ENCODE peak calls at places on chromosomes 3 and 15, in four cellular contexts. S is heart left ventricle, P is HCT116, X is OCI-LY7. O is an unnamed sample. For H3K36me3, the result is how much of the 10 kb centered on the place peaks cover.

GRCh38 chr3:15097889-15098288 is 1.1 kb downstream of the RBSN start:
- DNase-seq in S (no peak), P (no peak), X (peak), O (peak)

GRCh38 chr15:81308260-81308659 is 15.7 kb downstream of the STARD5 start:
- DNase-seq in S (no peak), P (no peak), X (no peak), O (no peak)

GRCh38 chr15:48869966-48870365 is 8.0 kb upstream of the EID1 start:
- DNase-seq in S (no peak), P (no peak), X (no peak), O (no peak)

GRCh38 chr15:89633585-89633984 is 21.7 kb downstream of the KIF7 start:
- DNase-seq in S (no peak), P (no peak), X (no peak), O (no peak)

GRCh38 chr15:57667171-57667924 is 39.2 kb upstream of the POLR2M start:
- DNase-seq in S (no peak), P (no peak), X (no peak), O (no peak)

GRCh38 chr15:40367038-40367672 is 9.1 kb downstream of the DISP2 start:
- DNase-seq in S (peak), P (no peak), X (no peak), O (no peak)

GRCh38 chr3:31288641-31289100 is 244.1 kb upstream of the STT3B start:
- DNase-seq in S (peak), P (peak), X (no peak), O (no peak)

GRCh38 chr15:32853667-32854066 is 135.9 kb downstream of the GREM1 start:
- DNase-seq in S (no peak), P (no peak), X (no peak), O (no peak)

GRCh38 chr15:39581501-39582285 is 814 bp downstream of the THBS1 start:
- DNase-seq in S (peak), P (no peak), X (no peak), O (no peak)

GRCh38 chr15:37098468-37099320 is 1.7 kb downstream of the MEIS2 start:
- DNase-seq in S (peak), P (no peak), X (peak), O (peak)

GRCh38 chr15:73038186-73038585 is 14.1 kb upstream of the NEO1 start:
- DNase-seq in S (no peak), P (no peak), X (no peak), O (no peak)

GRCh38 chr3:87006844-87007439 is 16.0 kb upstream of the VGLL3 start:
- DNase-seq in S (no peak), P (no peak), X (no peak), O (no peak)

GRCh38 chr3:12178091-12178820 is 19.5 kb upstream of the TIMP4 start:
- DNase-seq in S (peak), P (no peak), X (no peak), O (no peak)

GRCh38 chr15:42692997-42693396 is 43.9 kb downstream of the CDAN1 start:
- DNase-seq in S (no peak), P (no peak), X (no peak), O (no peak)

GRCh38 chr3:48685603-48686511 is at the start of gene NCKIPSD:
- DNase-seq in S (peak), P (peak), X (peak), O (peak)

GRCh38 chr3:52769786-52770445 is 824 bp downstream of the NEK4 start:
- DNase-seq in S (no peak), P (no peak), X (peak), O (no peak)

GRCh38 chr3:109178701-109179100 is 42.2 kb downstream of the C3orf85 start:
- DNase-seq in S (no peak), P (no peak), X (no peak), O (no peak)

GRCh38 chr3:38840987-38841386 is 25.0 kb upstream of the SCN10A start:
- DNase-seq in S (no peak), P (no peak), X (no peak), O (no peak)

GRCh38 chr3:197362086-197362485 is 63.7 kb upstream of the DLG1 start:
- DNase-seq in S (no peak), P (no peak), X (no peak), O (no peak)

GRCh38 chr3:69987833-69988232 is 11.7 kb upstream of the SAMMSON start:
- DNase-seq in S (no peak), P (no peak), X (no peak), O (no peak)

GRCh38 chr3:136678981-136679380 is 73.2 kb downstream of the STAG1 start:
- DNase-seq in S (no peak), P (no peak), X (no peak), O (no peak)

GRCh38 chr15:44327578-44327977 is 39.1 kb downstream of the GOLM2 start:
- DNase-seq in S (no peak), P (no peak), X (no peak), O (no peak)

GRCh38 chr3:186025161-186025560 is 83.7 kb downstream of the ETV5 start:
- DNase-seq in S (no peak), P (no peak), X (no peak), O (no peak)

GRCh38 chr3:29099775-29100174 is 181.1 kb upstream of the RBMS3 start:
- DNase-seq in S (no peak), P (no peak), X (no peak), O (no peak)

GRCh38 chr15:31045606-31046005 is 54.2 kb upstream of the MTMR10 start:
- DNase-seq in S (no peak), P (no peak), X (no peak), O (no peak)

GRCh38 chr3:56990295-56991015 is 70.0 kb upstream of the SPATA12 start:
- DNase-seq in S (no peak), P (no peak), X (no peak), O (no peak)

GRCh38 chr3:23671901-23672589 is 133.7 kb upstream of the UBE2E1 start:
- DNase-seq in S (peak), P (no peak), X (no peak), O (no peak)

GRCh38 chr3:58466899-58467563 is 24.9 kb upstream of the KCTD6 start:
- DNase-seq in S (no peak), P (no peak), X (no peak), O (no peak)

GRCh38 chr3:187889601-187890404 is 144.5 kb upstream of the BCL6 start:
- DNase-seq in S (no peak), P (peak), X (peak), O (no peak)

GRCh38 chr15:29970402-29970695 is 112.4 kb upstream of the GOLGA8J start:
- DNase-seq in S (no peak), P (no peak), X (no peak), O (no peak)

DNA sequence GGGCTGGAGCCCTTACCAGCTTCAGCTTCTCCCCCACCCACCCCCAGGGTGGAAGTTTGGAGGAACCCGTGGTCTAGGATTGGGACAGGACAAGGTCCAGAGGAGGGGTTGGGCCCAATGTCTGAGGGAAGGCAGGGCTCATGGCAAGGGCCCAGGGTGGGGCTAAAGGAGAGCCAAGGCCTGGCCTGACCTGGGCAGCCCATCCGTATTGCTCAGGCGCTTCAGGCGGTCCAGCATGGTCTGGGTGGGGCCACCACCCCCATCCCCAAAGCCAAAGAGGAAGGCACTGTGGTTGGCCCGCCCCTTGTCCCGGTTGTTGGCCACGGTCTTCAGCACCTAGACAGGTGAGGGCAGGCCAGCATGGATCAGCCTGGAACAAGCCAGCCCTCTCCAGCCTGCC is 7.6 kb downstream of the MAN2C1 start:
- DNase-seq in S (no peak), P (no peak), X (no peak), O (no peak)
- H3K36me3 ChIP-seq in S (half or more), P (under half), X (under half), O (under half)

DNA sequence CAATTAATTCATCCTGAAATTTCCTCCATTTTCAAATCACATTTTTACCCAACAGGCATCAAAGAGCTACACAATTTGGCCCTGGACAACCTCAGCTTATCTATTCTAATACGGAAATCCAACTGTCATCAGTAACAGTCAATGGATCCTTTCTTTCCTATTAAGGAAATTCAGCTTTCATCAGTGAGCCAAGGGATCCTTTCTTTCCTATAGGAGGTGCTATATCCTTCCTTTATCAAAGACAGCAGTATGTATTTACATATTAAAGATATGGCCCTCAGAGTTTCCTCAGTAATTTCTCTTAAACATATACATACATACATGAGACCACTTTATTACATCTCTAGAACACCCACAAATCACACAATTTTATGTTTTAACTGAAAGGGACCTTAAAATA is 10.1 kb downstream of the DHX36 start:
- DNase-seq in S (no peak), P (no peak), X (no peak), O (no peak)
- TF ChIP-seq CTCF in S (no peak), P (no peak), X (peak), O (no peak)

GRCh38 chr3:196063049-196063448 is 18.8 kb downstream of the TFRC start:
- DNase-seq in S (no peak), P (no peak), X (no peak), O (no peak)
- H3K36me3 ChIP-seq in S (half or more), P (half or more), X (half or more), O (under half)

DNA sequence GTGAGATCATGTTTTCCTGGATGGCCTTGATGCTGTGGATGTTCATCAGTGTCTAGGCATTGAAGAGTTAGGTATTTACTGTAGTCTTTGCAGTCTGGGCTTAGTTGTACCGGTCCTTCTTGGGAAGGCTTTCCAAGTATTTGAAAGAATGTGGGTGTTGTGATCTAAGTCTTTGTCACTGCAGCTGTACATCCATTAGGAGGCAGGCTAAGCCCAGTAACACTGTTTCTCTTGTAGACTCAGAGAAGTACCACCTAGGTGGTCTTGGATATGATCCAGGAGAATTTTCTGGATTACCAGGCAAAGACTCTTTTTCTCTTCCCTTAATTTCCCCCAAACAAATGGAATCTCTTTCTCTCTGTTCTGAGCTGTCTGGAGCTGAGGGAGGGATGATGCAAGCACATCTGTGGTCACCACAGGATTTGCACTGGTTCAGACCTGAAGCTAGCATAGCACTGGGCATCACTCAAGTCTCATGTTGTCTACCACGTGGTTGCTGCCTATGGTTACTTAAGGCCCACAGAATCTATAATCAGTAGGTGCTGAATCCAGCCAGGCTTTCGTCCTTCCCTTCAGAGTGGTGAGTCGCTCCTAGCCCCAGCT is 227.6 kb downstream of the NECTIN3 start:
- DNase-seq in S (no peak), P (no peak), X (no peak), O (no peak)
- TF ChIP-seq CTCF in S (no peak), P (no peak), X (no peak), O (peak)

GRCh38 chr15:59060348-59060747 is 44.6 kb upstream of the CCNB2 start:
- DNase-seq in S (no peak), P (no peak), X (no peak), O (no peak)
- H3K36me3 ChIP-seq in S (half or more), P (under half), X (half or more), O (under half)

GRCh38 chr3:113844622-113845222 is 6.1 kb downstream of the GRAMD1C start:
- DNase-seq in S (no peak), P (no peak), X (peak), O (no peak)
- TF ChIP-seq CTCF in S (peak), P (peak), X (peak), O (peak)

GRCh38 chr3:101732240-101732641 is 7.8 kb downstream of the CEP97 start:
- DNase-seq in S (no peak), P (no peak), X (no peak), O (no peak)
- H3K36me3 ChIP-seq in S (half or more), P (under half), X (half or more), O (under half)

GRCh38 chr3:22326305-22326704 is 575.3 kb upstream of the ZNF385D start:
- DNase-seq in S (no peak), P (no peak), X (no peak), O (no peak)
- TF ChIP-seq CTCF in S (no peak), P (no peak), X (no peak), O (no peak)

DNA sequence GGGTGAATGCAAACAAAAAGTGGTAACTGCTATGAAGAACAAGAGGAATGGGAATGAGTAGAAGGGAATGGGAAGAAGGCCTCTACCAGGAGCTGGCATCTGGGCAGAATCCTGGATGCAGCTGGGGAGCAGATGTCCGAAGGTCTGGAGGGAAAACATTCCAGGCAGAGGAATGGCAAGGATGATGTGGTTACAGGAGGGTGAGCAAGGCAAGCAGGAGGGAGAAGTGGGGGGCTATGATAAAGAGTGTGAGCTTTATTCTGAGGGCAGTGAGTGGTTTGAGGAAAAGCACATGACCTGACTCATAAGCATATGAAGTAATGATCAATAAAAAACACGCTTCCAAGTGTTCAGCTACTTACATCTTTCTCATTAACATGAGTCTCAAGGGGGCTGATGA is 17.1 kb downstream of the SKIC8 start:
- DNase-seq in S (no peak), P (no peak), X (no peak), O (no peak)
- H3K36me3 ChIP-seq in S (half or more), P (half or more), X (under half), O (under half)

O was measured in GM06990.